ENCODE peak calls at places on chromosome 6, in five cellular contexts. One of them, this sample, is unnamed.

GRCh38 chr6:113351183-113351834 is 505.8 kb upstream of the MARCKS start:
- DNase-seq in spleen: no peak
- DNase-seq in body of pancreas: no peak
- DNase-seq in tibial nerve: peak; percentile 30
- DNase-seq in Peyer's patch: no peak
- DNase-seq in this sample: no peak

GRCh38 chr6:10759884-10760329 is 12.3 kb downstream of the TMEM14B start:
- DNase-seq in spleen: no peak
- DNase-seq in Peyer's patch: no peak
- DNase-seq in body of pancreas: peak; percentile 49
- DNase-seq in tibial nerve: no peak
- DNase-seq in this sample: no peak

GRCh38 chr6:131167773-131168172 is 32.5 kb downstream of the AKAP7 start:
- DNase-seq in tibial nerve: no peak
- DNase-seq in spleen: no peak
- DNase-seq in Peyer's patch: no peak
- DNase-seq in body of pancreas: no peak
- DNase-seq in this sample: no peak

GRCh38 chr6:139124887-139125672 is 9.8 kb upstream of the HECA start:
- DNase-seq in spleen: peak; percentile 90
- DNase-seq in tibial nerve: peak; percentile 57
- DNase-seq in Peyer's patch: peak; percentile 90
- DNase-seq in body of pancreas: peak; percentile 64
- DNase-seq in this sample: peak; percentile 75

GRCh38 chr6:149834513-149835481 is 29.4 kb downstream of the LRP11 start:
- DNase-seq in Peyer's patch: peak; percentile 56
- DNase-seq in tibial nerve: peak; percentile 96
- DNase-seq in spleen: no peak
- DNase-seq in body of pancreas: peak; percentile 73
- DNase-seq in this sample: peak; percentile 64

GRCh38 chr6:158991017-158991723 is 8.8 kb downstream of the RSPH3 start:
- DNase-seq in spleen: no peak
- DNase-seq in tibial nerve: no peak
- DNase-seq in body of pancreas: no peak
- DNase-seq in Peyer's patch: no peak
- DNase-seq in this sample: no peak

GRCh38 chr6:154909821-154910220 is 85.3 kb upstream of the TIAM2 start:
- DNase-seq in spleen: no peak
- DNase-seq in Peyer's patch: no peak
- DNase-seq in body of pancreas: no peak
- DNase-seq in tibial nerve: no peak
- DNase-seq in this sample: peak; percentile 17

GRCh38 chr6:48535569-48535968 is 424.6 kb upstream of the PTCHD4 start:
- DNase-seq in body of pancreas: no peak
- DNase-seq in tibial nerve: no peak
- DNase-seq in spleen: no peak
- DNase-seq in Peyer's patch: no peak
- DNase-seq in this sample: no peak

GRCh38 chr6:21158149-21158548 is 435.4 kb upstream of the SOX4 start:
- DNase-seq in Peyer's patch: no peak
- DNase-seq in tibial nerve: no peak
- DNase-seq in spleen: no peak
- DNase-seq in body of pancreas: no peak
- DNase-seq in this sample: no peak

GRCh38 chr6:14381225-14381887 is 263.8 kb downstream of the CD83 start:
- DNase-seq in Peyer's patch: no peak
- DNase-seq in tibial nerve: no peak
- DNase-seq in spleen: no peak
- DNase-seq in body of pancreas: no peak
- DNase-seq in this sample: no peak

GRCh38 chr6:142845624-142846458 is 99.1 kb downstream of the HIVEP2 start:
- DNase-seq in spleen: peak; percentile 91
- DNase-seq in tibial nerve: peak; percentile 64
- DNase-seq in body of pancreas: peak; percentile 89
- DNase-seq in Peyer's patch: peak; percentile 61
- DNase-seq in this sample: peak; percentile 95

GRCh38 chr6:37624606-37625574 is 72.8 kb downstream of the MDGA1 start:
- DNase-seq in tibial nerve: no peak
- DNase-seq in spleen: peak; percentile 87
- DNase-seq in Peyer's patch: peak; percentile 25
- DNase-seq in body of pancreas: peak; percentile 80
- DNase-seq in this sample: no peak

GRCh38 chr6:117022774-117023173 is 145.7 kb downstream of the RFX6 start:
- DNase-seq in body of pancreas: no peak
- DNase-seq in Peyer's patch: no peak
- DNase-seq in tibial nerve: no peak
- DNase-seq in spleen: no peak
- DNase-seq in this sample: no peak

GRCh38 chr6:137432054-137432545 is 62.1 kb downstream of the OLIG3 start:
- DNase-seq in Peyer's patch: peak; percentile 41
- DNase-seq in spleen: no peak
- DNase-seq in tibial nerve: no peak
- DNase-seq in body of pancreas: no peak
- DNase-seq in this sample: no peak

GRCh38 chr6:143952386-143952785 is 55.7 kb downstream of the PLAGL1 start:
- DNase-seq in body of pancreas: no peak
- DNase-seq in tibial nerve: no peak
- DNase-seq in spleen: no peak
- DNase-seq in Peyer's patch: no peak
- DNase-seq in this sample: no peak

GRCh38 chr6:104940238-104940880 is 16.5 kb upstream of the LIN28B start:
- DNase-seq in body of pancreas: no peak
- DNase-seq in spleen: no peak
- DNase-seq in Peyer's patch: no peak
- DNase-seq in tibial nerve: no peak
- DNase-seq in this sample: no peak

GRCh38 chr6:131640100-131640499 is 3.0 kb downstream of the ENPP3 start:
- DNase-seq in Peyer's patch: no peak
- DNase-seq in spleen: no peak
- DNase-seq in body of pancreas: no peak
- DNase-seq in tibial nerve: no peak
- DNase-seq in this sample: no peak

GRCh38 chr6:113011389-113011788 is 664.3 kb downstream of the RFPL4B start:
- DNase-seq in Peyer's patch: no peak
- DNase-seq in body of pancreas: no peak
- DNase-seq in tibial nerve: no peak
- DNase-seq in spleen: no peak
- DNase-seq in this sample: no peak

GRCh38 chr6:132484680-132485018 is 28.3 kb downstream of the STX7 start:
- DNase-seq in spleen: no peak
- DNase-seq in body of pancreas: no peak
- DNase-seq in tibial nerve: no peak
- DNase-seq in Peyer's patch: no peak
- DNase-seq in this sample: no peak

GRCh38 chr6:163892814-163893561 is 478.5 kb downstream of the QKI start:
- DNase-seq in Peyer's patch: no peak
- DNase-seq in body of pancreas: no peak
- DNase-seq in tibial nerve: no peak
- DNase-seq in spleen: no peak
- DNase-seq in this sample: no peak

GRCh38 chr6:116530436-116530835 is 15.0 kb downstream of the TRAPPC3L start:
- DNase-seq in spleen: no peak
- DNase-seq in body of pancreas: no peak
- DNase-seq in tibial nerve: no peak
- DNase-seq in Peyer's patch: no peak
- DNase-seq in this sample: no peak

GRCh38 chr6:169659820-169660610 is 41.8 kb downstream of the WDR27 start:
- DNase-seq in spleen: no peak
- DNase-seq in body of pancreas: no peak
- DNase-seq in Peyer's patch: no peak
- DNase-seq in tibial nerve: no peak
- DNase-seq in this sample: no peak

GRCh38 chr6:13383280-13384163 is 55.2 kb upstream of the TBC1D7 start:
- DNase-seq in Peyer's patch: no peak
- DNase-seq in body of pancreas: peak; percentile 58
- DNase-seq in tibial nerve: no peak
- DNase-seq in spleen: no peak
- DNase-seq in this sample: no peak

GRCh38 chr6:65091561-65091960 is 615.5 kb downstream of the EYS start:
- DNase-seq in Peyer's patch: no peak
- DNase-seq in body of pancreas: no peak
- DNase-seq in spleen: no peak
- DNase-seq in tibial nerve: no peak
- DNase-seq in this sample: no peak

GRCh38 chr6:113169484-113169883 is 687.7 kb upstream of the MARCKS start:
- DNase-seq in spleen: no peak
- DNase-seq in Peyer's patch: no peak
- DNase-seq in tibial nerve: no peak
- DNase-seq in body of pancreas: no peak
- DNase-seq in this sample: no peak

GRCh38 chr6:150745896-150746295 is 119.6 kb upstream of the MTHFD1L start:
- DNase-seq in spleen: no peak
- DNase-seq in Peyer's patch: no peak
- DNase-seq in tibial nerve: no peak
- DNase-seq in body of pancreas: no peak
- DNase-seq in this sample: no peak

GRCh38 chr6:19333936-19334335 is 503.2 kb upstream of the ID4 start:
- DNase-seq in tibial nerve: no peak
- DNase-seq in spleen: no peak
- DNase-seq in Peyer's patch: no peak
- DNase-seq in body of pancreas: no peak
- DNase-seq in this sample: no peak

GRCh38 chr6:157274471-157275226 is 48.7 kb downstream of the TMEM242 start:
- DNase-seq in body of pancreas: peak; percentile 80
- DNase-seq in spleen: peak; percentile 97
- DNase-seq in tibial nerve: peak; percentile 36
- DNase-seq in Peyer's patch: peak; percentile 93
- DNase-seq in this sample: peak; percentile 74

GRCh38 chr6:3260772-3261517 is 2.2 kb downstream of the PSMG4 start:
- DNase-seq in body of pancreas: no peak
- DNase-seq in spleen: no peak
- DNase-seq in Peyer's patch: no peak
- DNase-seq in tibial nerve: no peak
- DNase-seq in this sample: no peak

GRCh38 chr6:147135211-147135672 is 69.0 kb upstream of the STXBP5 start:
- DNase-seq in body of pancreas: peak; percentile 7
- DNase-seq in Peyer's patch: no peak
- DNase-seq in tibial nerve: no peak
- DNase-seq in spleen: no peak
- DNase-seq in this sample: no peak

GRCh38 chr6:147142684-147143245 is 61.5 kb upstream of the STXBP5 start:
- DNase-seq in tibial nerve: no peak
- DNase-seq in spleen: no peak
- DNase-seq in Peyer's patch: no peak
- DNase-seq in body of pancreas: no peak
- DNase-seq in this sample: no peak

GRCh38 chr6:147141690-147142308 is 62.4 kb upstream of the STXBP5 start:
- DNase-seq in body of pancreas: no peak
- DNase-seq in tibial nerve: no peak
- DNase-seq in Peyer's patch: no peak
- DNase-seq in spleen: no peak
- DNase-seq in this sample: no peak

GRCh38 chr6:147136057-147136456 is 68.2 kb upstream of the STXBP5 start:
- DNase-seq in tibial nerve: no peak
- DNase-seq in Peyer's patch: no peak
- DNase-seq in spleen: no peak
- DNase-seq in body of pancreas: no peak
- DNase-seq in this sample: no peak

GRCh38 chr6:147138841-147139240 is 65.4 kb upstream of the STXBP5 start:
- DNase-seq in body of pancreas: peak; percentile 13
- DNase-seq in spleen: no peak
- DNase-seq in Peyer's patch: no peak
- DNase-seq in tibial nerve: no peak
- DNase-seq in this sample: no peak
- TF ChIP-seq POLR2A in body of pancreas: no peak
- TF ChIP-seq POLR2A in spleen: no peak
- TF ChIP-seq POLR2A in Peyer's patch: no peak
- TF ChIP-seq POLR2A in tibial nerve: no peak
- TF ChIP-seq POLR2A in this sample: no peak

GRCh38 chr6:16725145-16725864 is 36.0 kb downstream of the ATXN1 start:
- DNase-seq in tibial nerve: no peak
- DNase-seq in Peyer's patch: no peak
- DNase-seq in spleen: no peak
- DNase-seq in body of pancreas: no peak
- DNase-seq in this sample: no peak
- H3K4me3 ChIP-seq in tibial nerve: peak overlapping the region; percentile 11
- H3K4me3 ChIP-seq in Peyer's patch: no peak overlapping the region
- H3K4me3 ChIP-seq in spleen: no peak overlapping the region
- H3K4me3 ChIP-seq in body of pancreas: no peak overlapping the region
- H3K4me3 ChIP-seq in this sample: no peak overlapping the region

GRCh38 chr6:32190054-32190945 is at the start of gene PBX2:
- DNase-seq in spleen: peak; percentile 96
- DNase-seq in tibial nerve: peak; percentile 97
- DNase-seq in body of pancreas: peak; percentile 90
- DNase-seq in Peyer's patch: peak; percentile 96
- DNase-seq in this sample: peak; percentile 98
- TF ChIP-seq POLR2A in spleen: no peak
- TF ChIP-seq POLR2A in tibial nerve: peak; percentile 67
- TF ChIP-seq POLR2A in body of pancreas: peak; percentile 72
- TF ChIP-seq POLR2A in Peyer's patch: peak; percentile 24
- TF ChIP-seq POLR2A in this sample: peak; percentile 69

GRCh38 chr6:135086414-135086764 is 31.8 kb upstream of the HBS1L start:
- DNase-seq in spleen: no peak
- DNase-seq in Peyer's patch: no peak
- DNase-seq in body of pancreas: no peak
- DNase-seq in tibial nerve: no peak
- DNase-seq in this sample: no peak

GRCh38 chr6:135087403-135087802 is 32.8 kb upstream of the HBS1L start:
- DNase-seq in spleen: no peak
- DNase-seq in Peyer's patch: no peak
- DNase-seq in body of pancreas: no peak
- DNase-seq in tibial nerve: no peak
- DNase-seq in this sample: no peak

GRCh38 chr6:135084916-135085269 is 30.3 kb upstream of the HBS1L start:
- DNase-seq in tibial nerve: no peak
- DNase-seq in Peyer's patch: no peak
- DNase-seq in spleen: no peak
- DNase-seq in body of pancreas: no peak
- DNase-seq in this sample: no peak

GRCh38 chr6:135083992-135084915 is 29.6 kb upstream of the HBS1L start:
- DNase-seq in spleen: no peak
- DNase-seq in Peyer's patch: no peak
- DNase-seq in tibial nerve: no peak
- DNase-seq in body of pancreas: no peak
- DNase-seq in this sample: no peak

DNA sequence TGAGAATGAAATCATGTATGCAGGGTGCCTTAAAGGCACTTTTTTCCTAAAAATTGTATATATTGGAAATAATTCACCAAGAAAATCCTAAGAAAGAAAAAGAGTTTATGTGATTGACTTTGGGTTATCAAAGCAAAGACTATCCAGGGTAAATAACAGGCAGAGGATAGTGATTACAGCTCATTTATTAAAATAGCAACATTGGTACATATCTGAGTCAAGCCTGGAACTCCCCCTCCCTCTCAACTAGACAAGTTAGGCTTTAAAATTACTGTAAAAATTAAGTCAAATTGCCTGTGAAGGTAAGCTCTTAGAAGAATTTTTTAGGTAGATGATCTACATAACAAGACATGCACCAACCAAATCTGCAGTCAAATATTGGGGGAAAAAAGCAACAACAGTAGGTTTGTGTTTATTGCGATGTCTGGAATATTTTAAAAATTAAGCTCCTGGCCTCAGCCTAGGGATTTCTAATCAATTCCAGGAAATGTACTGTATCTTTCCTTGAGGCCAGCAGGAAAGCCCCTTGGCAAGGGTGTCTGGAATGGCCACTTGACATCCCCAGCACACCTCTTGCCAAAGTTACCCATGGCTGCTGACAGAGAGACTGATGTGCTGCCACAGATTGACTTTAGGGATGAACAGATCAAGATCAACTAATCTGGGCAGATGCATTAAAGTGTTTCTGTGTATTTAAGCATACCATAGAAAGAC is 31.2 kb upstream of the HBS1L start:
- DNase-seq in spleen: no peak
- DNase-seq in Peyer's patch: no peak
- DNase-seq in tibial nerve: no peak
- DNase-seq in body of pancreas: no peak
- DNase-seq in this sample: no peak
- H3K4me3 ChIP-seq in spleen: no peak overlapping the region
- H3K4me3 ChIP-seq in Peyer's patch: no peak overlapping the region
- H3K4me3 ChIP-seq in tibial nerve: no peak overlapping the region
- H3K4me3 ChIP-seq in body of pancreas: no peak overlapping the region
- H3K4me3 ChIP-seq in this sample: no peak overlapping the region